ENCODE peak calls at places on chromosomes 2 and 18, in nine cellular contexts. O, C, F, X, G, Y, D, L and W are unnamed samples.

GRCh38 chr18:28494151-28494550 is 317.2 kb upstream of the CDH2 start:
- DNase-seq in O (no peak), C (peak; percentile 82), F (no peak), X (no peak), G (peak; percentile 82), Y (no peak), D (no peak), L (no peak), W (no peak)

GRCh38 chr2:152537252-152537651 is 180.0 kb downstream of the PRPF40A start:
- DNase-seq in O (no peak), C (peak; percentile 79), F (peak; percentile 37), X (no peak), G (peak; percentile 71), Y (no peak), D (no peak), L (peak; percentile 96), W (no peak)

GRCh38 chr18:48750485-48751175 is 200.1 kb downstream of the SMAD7 start:
- DNase-seq in O (no peak), C (no peak), F (no peak), X (no peak), G (no peak), Y (no peak), D (no peak), L (no peak), W (no peak)

GRCh38 chr2:18722101-18722500 is 132.7 kb upstream of the NT5C1B start:
- DNase-seq in O (no peak), C (no peak), F (no peak), X (no peak), G (peak; percentile 39), Y (no peak), D (no peak), L (no peak), W (no peak)

GRCh38 chr2:176552456-176553135 is 283.4 kb downstream of the MTX2 start:
- DNase-seq in O (no peak), C (peak; percentile 62), F (no peak), X (no peak), G (peak; percentile 12), Y (no peak), D (no peak), L (no peak), W (no peak)

GRCh38 chr2:23096905-23097602 is 287.9 kb upstream of the KLHL29 start:
- DNase-seq in O (peak; percentile 33), C (no peak), F (no peak), X (no peak), G (no peak), Y (no peak), D (no peak), L (no peak), W (no peak)

GRCh38 chr2:192535956-192536685 is 341.4 kb upstream of the TMEFF2 start:
- DNase-seq in O (no peak), C (no peak), F (no peak), X (no peak), G (peak; percentile 2), Y (no peak), D (no peak), L (no peak), W (no peak)

GRCh38 chr2:129242201-129242710 is 737.2 kb upstream of the RAB6C start:
- DNase-seq in O (no peak), C (no peak), F (no peak), X (no peak), G (no peak), Y (no peak), D (no peak), L (no peak), W (no peak)

GRCh38 chr2:167509585-167509984 is 621.3 kb downstream of the XIRP2 start:
- DNase-seq in O (peak; percentile 89), C (peak; percentile 90), F (no peak), X (no peak), G (peak; percentile 68), Y (peak; percentile 56), D (no peak), L (no peak), W (no peak)

GRCh38 chr2:196136151-196136550 is 35.2 kb downstream of the STK17B start:
- DNase-seq in O (no peak), C (peak; percentile 14), F (no peak), X (no peak), G (no peak), Y (no peak), D (no peak), L (no peak), W (no peak)